ENCODE peak calls at places on chromosome 22, in five cellular contexts. C, X, A, R and W are unnamed samples.
A peak's percentile ranks its signal among the peaks of the same experiment; 100 is the strongest.

GRCh38 chr22:44408227-44409192 is 89.5 kb downstream of the RTL6 start:
- DNase-seq in C (no peak), X (no peak), A (no peak), R (no peak), W (peak; percentile 13)

GRCh38 chr22:19448739-19449421 is 1.4 kb upstream of the C22orf39 start:
- DNase-seq in C (peak; percentile 63), X (no peak), A (no peak), R (no peak), W (no peak)

GRCh38 chr22:38068641-38069371 is 11.6 kb downstream of the PICK1 start:
- DNase-seq in C (no peak), X (no peak), A (no peak), R (no peak), W (no peak)

GRCh38 chr22:19431641-19432091 is at the start of gene HIRA:
- DNase-seq in C (peak; percentile 81), X (peak; percentile 53), A (peak; percentile 81), R (peak; percentile 76), W (peak; percentile 76)

GRCh38 chr22:40498454-40499186 is 128.2 kb downstream of the SGSM3 start:
- DNase-seq in C (no peak), X (peak; percentile 91), A (no peak), R (no peak), W (no peak)

GRCh38 chr22:31106001-31106571 is 1.3 kb downstream of the SELENOM start:
- DNase-seq in C (no peak), X (no peak), A (no peak), R (peak; percentile 40), W (no peak)

GRCh38 chr22:25403284-25403606 is 161.2 kb upstream of the GRK3 start:
- DNase-seq in C (no peak), X (no peak), A (no peak), R (no peak), W (no peak)

GRCh38 chr22:31160328-31160978 is 471 bp downstream of the RNF185 start:
- DNase-seq in C (no peak), X (no peak), A (no peak), R (no peak), W (no peak)

GRCh38 chr22:27851974-27852713 is 50.6 kb upstream of the MN1 start:
- DNase-seq in C (no peak), X (no peak), A (no peak), R (no peak), W (no peak)

GRCh38 chr22:29359469-29359868 is 28.9 kb downstream of the AP1B1 start:
- DNase-seq in C (no peak), X (peak; percentile 16), A (no peak), R (peak; percentile 53), W (no peak)

GRCh38 chr22:41333806-41334205 is 32.5 kb downstream of the ZC3H7B start:
- DNase-seq in C (no peak), X (no peak), A (no peak), R (no peak), W (no peak)

GRCh38 chr22:38172016-38172431 is 9.6 kb downstream of the PLA2G6 start:
- DNase-seq in C (no peak), X (no peak), A (no peak), R (no peak), W (no peak)

GRCh38 chr22:50015451-50016307 is 3.1 kb upstream of the IL17REL start:
- DNase-seq in C (no peak), X (no peak), A (no peak), R (no peak), W (no peak)

GRCh38 chr22:32603651-32604540 is 129.3 kb downstream of the FBXO7 start:
- DNase-seq in C (no peak), X (no peak), A (no peak), R (no peak), W (no peak)

GRCh38 chr22:45503816-45504702 is 1.4 kb downstream of the FBLN1 start:
- DNase-seq in C (no peak), X (no peak), A (no peak), R (no peak), W (no peak)

GRCh38 chr22:39574779-39575551 is 4.4 kb downstream of the CACNA1I start:
- DNase-seq in C (no peak), X (peak; percentile 80), A (no peak), R (no peak), W (no peak)